ENCODE peak calls at places on chromosomes 1 and 21, in five cellular contexts. I, H, V, C and U are unnamed samples.
A peak's percentile ranks its signal among the peaks of the same experiment; 100 is the strongest.

GRCh38 chr1:92299477-92300125 is 742 bp downstream of the RPAP2 start:
- DNase-seq in H (peak; percentile 17), V (no peak), C (no peak), I (no peak), U (peak; percentile 7)

GRCh38 chr1:92755541-92756351 is 29.2 kb downstream of the EVI5 start:
- DNase-seq in V (no peak), H (no peak), C (no peak), I (peak; percentile 56), U (no peak)

GRCh38 chr1:31752258-31752657 is 11.9 kb downstream of the ADGRB2 start:
- DNase-seq in H (no peak), V (no peak), I (no peak), C (no peak), U (no peak)

GRCh38 chr1:8468751-8469150 is 150.8 kb downstream of the SLC45A1 start:
- DNase-seq in H (no peak), C (no peak), V (no peak), I (no peak), U (no peak)

GRCh38 chr21:34080693-34081092 is 7.3 kb downstream of the MRPS6 start:
- DNase-seq in I (no peak), C (no peak), H (no peak), V (no peak), U (no peak)

GRCh38 chr1:20430355-20431290 is 55.4 kb downstream of the CAMK2N1 start:
- DNase-seq in I (no peak), V (peak; percentile 77), C (peak; percentile 51), H (peak; percentile 39), U (peak; percentile 55)

GRCh38 chr1:15942661-15943514 is 33.0 kb downstream of the ZBTB17 start:
- DNase-seq in C (no peak), I (no peak), V (no peak), H (no peak), U (peak; percentile 25)

GRCh38 chr1:232421143-232421796 is 208.7 kb downstream of the SIPA1L2 start:
- DNase-seq in C (no peak), I (no peak), H (no peak), V (no peak), U (no peak)

GRCh38 chr1:109642610-109643009 is 13.3 kb upstream of the GSTM4 start:
- DNase-seq in I (no peak), V (no peak), H (no peak), C (no peak), U (no peak)

GRCh38 chr1:26197813-26198212 is 7.4 kb downstream of the CATSPER4 start:
- DNase-seq in I (no peak), H (no peak), V (no peak), C (no peak), U (no peak)

GRCh38 chr1:26200413-26200812 is 10.0 kb downstream of the CATSPER4 start:
- DNase-seq in H (no peak), V (no peak), C (no peak), I (no peak), U (no peak)

DNA sequence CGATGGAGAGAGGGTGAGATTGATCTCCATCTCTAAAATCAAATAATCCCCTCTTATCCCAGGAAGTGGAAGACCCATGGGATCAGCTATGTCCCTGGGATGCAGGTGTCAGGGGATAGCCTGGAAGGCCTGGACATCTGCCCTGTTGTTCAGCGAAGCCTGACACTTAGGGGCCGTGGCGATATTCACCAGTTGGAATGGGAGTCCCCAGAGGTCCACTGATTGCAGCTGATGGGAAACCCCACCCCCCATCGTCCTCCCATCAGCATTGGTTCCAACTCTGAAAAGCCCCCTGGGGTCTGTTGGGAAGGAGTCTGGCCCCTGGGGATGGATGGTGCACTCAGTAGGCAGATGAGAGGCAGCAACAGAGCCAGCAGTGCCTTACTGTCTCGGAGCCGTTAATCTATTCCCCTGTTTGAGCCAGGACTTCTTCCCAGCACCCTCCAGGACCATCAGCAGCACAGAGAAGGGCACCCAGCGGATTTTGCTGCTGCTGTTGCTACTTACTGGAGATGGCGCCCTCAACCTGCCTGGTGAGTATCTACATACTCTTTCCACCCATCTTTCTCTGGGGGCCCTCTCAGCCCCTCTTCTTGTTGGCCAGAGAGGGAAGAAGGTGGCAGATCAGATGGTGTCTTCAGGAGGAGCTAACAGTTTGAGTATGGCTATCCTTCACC is 13.4 kb downstream of the CATSPER4 start:
- DNase-seq in C (no peak), I (no peak), H (no peak), V (no peak), U (no peak)
- TF ChIP-seq CTCF in C (no peak), I (no peak), H (no peak), V (no peak), U (no peak)

GRCh38 chr1:168636200-168636599 is 59.8 kb downstream of the XCL1 start:
- DNase-seq in V (no peak), H (no peak), C (no peak), I (no peak), U (peak; percentile 4)
- TF ChIP-seq CTCF in V (no peak), H (no peak), C (no peak), I (no peak), U (no peak)

GRCh38 chr21:18387994-18388393 is 15.6 kb downstream of the TMPRSS15 start:
- DNase-seq in I (no peak), C (no peak), V (no peak), H (no peak), U (no peak)
- TF ChIP-seq CTCF in I (no peak), C (no peak), V (no peak), H (peak; percentile 3), U (no peak)

GRCh38 chr1:235327559-235328270 is at the start of gene ARID4B:
- DNase-seq in H (no peak), I (peak; percentile 90), C (peak; percentile 90), V (no peak), U (peak; percentile 95)

GRCh38 chr1:235328271-235329138 is at the start of gene GGPS1:
- DNase-seq in V (peak; percentile 96), I (peak; percentile 97), C (peak; percentile 88), H (peak; percentile 100), U (peak; percentile 92)

GRCh38 chr1:235330918-235331285 is 2.5 kb downstream of the GGPS1 start:
- DNase-seq in H (no peak), I (no peak), C (no peak), V (no peak), U (no peak)

GRCh38 chr1:235331391-235331790 is 3.0 kb downstream of the GGPS1 start:
- DNase-seq in H (no peak), V (no peak), C (no peak), I (no peak), U (no peak)

DNA sequence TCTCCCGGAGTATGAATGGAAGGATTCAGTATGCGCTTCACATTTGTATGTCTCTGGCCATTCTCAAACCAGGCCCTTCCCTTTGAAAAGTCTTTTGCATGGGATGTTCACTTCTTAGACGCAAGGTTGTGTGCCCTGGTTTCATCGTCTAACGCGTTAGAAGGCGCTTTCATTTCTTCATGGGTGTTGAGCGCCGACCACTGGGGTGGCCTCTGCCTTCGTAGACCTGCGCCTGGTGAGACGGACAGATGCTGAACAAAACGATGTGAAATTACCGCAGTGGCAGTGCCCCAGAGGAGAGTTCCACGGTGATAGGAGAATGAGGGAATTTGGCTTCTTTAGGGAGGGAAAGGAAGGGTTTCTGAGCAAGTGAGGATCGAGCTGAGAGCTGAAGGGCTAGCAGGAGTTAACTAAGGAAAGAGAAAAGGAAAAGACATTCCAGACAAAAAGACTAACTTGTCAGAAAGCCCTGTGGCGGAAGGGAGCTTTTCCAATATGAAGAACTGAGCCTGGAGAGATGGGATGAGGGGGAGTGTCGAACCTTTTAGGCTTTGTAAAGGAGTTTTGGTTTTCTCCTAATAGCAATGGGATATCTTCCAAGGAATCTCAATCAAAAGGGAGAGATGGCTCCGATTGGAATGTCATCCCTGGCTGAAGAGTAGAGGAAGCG is 904 bp downstream of the GGPS1 start:
- DNase-seq in C (peak; percentile 33), I (peak; percentile 44), V (peak; percentile 28), H (peak; percentile 71), U (peak; percentile 44)
- TF ChIP-seq CTCF in C (no peak), I (no peak), V (no peak), H (peak; percentile 44), U (no peak)